ENCODE peak calls at places on chromosomes 6 and 20, in seven cellular contexts. P, A, J, C, E, Z and S are unnamed samples.

GRCh38 chr20:25063981-25064380 is 6.0 kb upstream of the ACSS1 start:
- DNase-seq in Z (no peak), J (no peak), P (no peak), C (no peak), E (no peak), A (no peak), S (no peak)

GRCh38 chr6:51868591-51869355 is 218.6 kb downstream of the PKHD1 start:
- DNase-seq in P (no peak), E (no peak), A (no peak), Z (no peak), C (no peak), J (peak; percentile 67), S (no peak)

GRCh38 chr20:63734111-63734945 is 2.1 kb upstream of the LIME1 start:
- DNase-seq in Z (no peak), C (no peak), P (peak; percentile 3), A (no peak), E (no peak), J (no peak), S (no peak)

GRCh38 chr6:167094820-167095637 is 27.9 kb upstream of the CCR6 start:
- DNase-seq in C (no peak), P (no peak), E (peak; percentile 13), J (no peak), Z (no peak), A (no peak), S (no peak)

GRCh38 chr20:23151008-23151703 is 65.0 kb upstream of the CD93 start:
- DNase-seq in A (no peak), Z (no peak), J (no peak), P (no peak), C (no peak), E (no peak), S (no peak)

GRCh38 chr6:110020888-110021287 is 42.8 kb downstream of the GPR6 start:
- DNase-seq in J (no peak), P (no peak), C (no peak), A (no peak), E (peak; percentile 55), Z (no peak), S (no peak)

GRCh38 chr20:60837386-60837785 is 414.7 kb upstream of the CDH4 start:
- DNase-seq in Z (no peak), J (no peak), E (no peak), A (no peak), P (no peak), C (no peak), S (no peak)

GRCh38 chr6:2498224-2498623 is 252.5 kb downstream of the MYLK4 start:
- DNase-seq in A (peak; percentile 29), E (no peak), P (no peak), C (no peak), Z (no peak), J (peak; percentile 91), S (peak; percentile 16)

GRCh38 chr6:19836799-19837510 is at the start of gene ID4:
- DNase-seq in J (peak; percentile 4), C (peak; percentile 93), E (no peak), P (peak; percentile 94), A (peak; percentile 99), Z (peak; percentile 99), S (peak; percentile 80)

GRCh38 chr6:41584668-41585205 is 38.6 kb downstream of the FOXP4 start:
- DNase-seq in A (no peak), C (no peak), J (peak; percentile 48), P (no peak), Z (no peak), E (no peak), S (no peak)